ENCODE peak calls at places on chromosomes 2 and 18, in eight cellular contexts. P, U, D, G, Q, T, L and N are unnamed samples.

GRCh38 chr18:6561029-6561861 is 146.5 kb upstream of the L3MBTL4 start:
- DNase-seq in P (no peak), U (no peak), D (no peak), G (no peak), Q (no peak), T (no peak), L (peak; percentile 17), N (no peak)

GRCh38 chr2:129748653-129749052 is 230.8 kb upstream of the RAB6C start:
- DNase-seq in P (no peak), U (no peak), D (no peak), G (no peak), Q (no peak), T (no peak), L (no peak), N (peak; percentile 12)

GRCh38 chr2:233121856-233122255 is 61.7 kb downstream of the INPP5D start:
- DNase-seq in P (no peak), U (no peak), D (no peak), G (no peak), Q (no peak), T (no peak), L (no peak), N (no peak)

GRCh38 chr2:233012301-233012971 is 620 bp downstream of the NGEF start:
- DNase-seq in P (no peak), U (no peak), D (no peak), G (no peak), Q (no peak), T (no peak), L (no peak), N (no peak)

GRCh38 chr2:193240752-193241151 is 1046.0 kb upstream of the TMEFF2 start:
- DNase-seq in P (no peak), U (no peak), D (no peak), G (no peak), Q (no peak), T (no peak), L (no peak), N (no peak)

GRCh38 chr2:142100139-142100873 is 30.5 kb downstream of the LRP1B start:
- DNase-seq in P (no peak), U (no peak), D (no peak), G (no peak), Q (no peak), T (no peak), L (no peak), N (no peak)

GRCh38 chr2:232816656-232817055 is 40.3 kb upstream of the KCNJ13 start:
- DNase-seq in P (no peak), U (no peak), D (no peak), G (no peak), Q (no peak), T (no peak), L (no peak), N (no peak)

GRCh38 chr2:68100189-68100588 is 37.4 kb upstream of the C1D start:
- DNase-seq in P (no peak), U (no peak), D (no peak), G (no peak), Q (no peak), T (no peak), L (no peak), N (no peak)

GRCh38 chr2:221500501-221501209 is 71.4 kb downstream of the EPHA4 start:
- DNase-seq in P (no peak), U (no peak), D (no peak), G (no peak), Q (no peak), T (no peak), L (no peak), N (no peak)

GRCh38 chr18:26488417-26489009 is 59.8 kb downstream of the KCTD1 start:
- DNase-seq in P (no peak), U (no peak), D (no peak), G (no peak), Q (no peak), T (no peak), L (no peak), N (no peak)